ENCODE peak calls at places on chromosomes 3 and 15, in eight cellular contexts. W is H1, Q is PC-3, X is hepatocyte, T is IMR-90, R is SK-N-SH, S is keratinocyte, Y is astrocyte. P is an unnamed sample.
A peak's percentile ranks its signal among the peaks of the same experiment; 100 is the strongest.

GRCh38 chr3:123660900-123661299 is 76.0 kb upstream of the HACD2 start:
- DNase-seq in X (peak; percentile 80), W (no peak), T (peak; percentile 98), R (peak; percentile 75), Q (peak; percentile 31), S (no peak), Y (peak; percentile 98), P (no peak)

GRCh38 chr3:133833267-133833666 is 27.7 kb downstream of the SRPRB start:
- DNase-seq in T (no peak), W (peak; percentile 23), R (no peak), Q (no peak), X (no peak), Y (no peak), S (no peak), P (no peak)

GRCh38 chr3:175226444-175226843 is 367.3 kb downstream of the NAALADL2 start:
- DNase-seq in Y (no peak), T (no peak), X (no peak), R (no peak), Q (no peak), S (no peak), W (no peak), P (no peak)

GRCh38 chr3:150348500-150348899 is 59.6 kb upstream of the TSC22D2 start:
- DNase-seq in R (no peak), Q (peak; percentile 96), S (peak; percentile 64), X (peak; percentile 62), T (peak; percentile 91), Y (peak; percentile 89), W (no peak), P (no peak)

GRCh38 chr3:160355826-160356225 is 43.2 kb downstream of the IFT80 start:
- DNase-seq in X (no peak), T (no peak), R (peak; percentile 3), W (no peak), S (no peak), Y (no peak), Q (no peak), P (no peak)

GRCh38 chr3:37946531-37946889 is 44.1 kb upstream of the VILL start:
- DNase-seq in Y (no peak), Q (no peak), X (no peak), W (no peak), S (no peak), T (no peak), R (no peak), P (no peak)

GRCh38 chr3:134376385-134376765 is 2.1 kb upstream of the AMOTL2 start:
- DNase-seq in Y (no peak), W (no peak), Q (no peak), S (no peak), T (no peak), X (no peak), R (no peak), P (no peak)

GRCh38 chr3:195559723-195560409 is 16.7 kb upstream of the PPP1R2 start:
- DNase-seq in Q (peak; percentile 78), T (no peak), X (no peak), W (no peak), Y (no peak), R (no peak), S (no peak), P (no peak)

GRCh38 chr15:27449940-27450339 is 479.0 kb downstream of the GABRG3 start:
- DNase-seq in T (no peak), X (no peak), W (no peak), Q (no peak), Y (no peak), R (no peak), S (no peak), P (no peak)

GRCh38 chr3:135229018-135229495 is 434.0 kb downstream of the EPHB1 start:
- DNase-seq in T (no peak), R (no peak), W (no peak), S (no peak), X (no peak), Y (no peak), Q (no peak), P (no peak)

GRCh38 chr3:136954980-136955780 is 2.6 kb upstream of the IL20RB start:
- DNase-seq in Q (no peak), W (no peak), X (no peak), S (no peak), Y (peak; percentile 36), R (no peak), T (no peak), P (no peak)

GRCh38 chr15:88911766-88912118 is 1.4 kb downstream of the MFGE8 start:
- DNase-seq in S (no peak), Y (peak; percentile 70), R (no peak), W (no peak), X (peak; percentile 84), Q (peak; percentile 65), T (peak; percentile 70), P (no peak)

GRCh38 chr15:84840255-84840654 is 23.1 kb downstream of the ALPK3 start:
- DNase-seq in Y (no peak), R (no peak), W (no peak), T (no peak), X (no peak), Q (no peak), S (no peak), P (no peak)

GRCh38 chr3:104598848-104599501 is 767.7 kb upstream of the ALCAM start:
- DNase-seq in S (no peak), W (no peak), T (no peak), R (no peak), Y (no peak), X (peak; percentile 8), Q (peak; percentile 81), P (no peak)

GRCh38 chr3:125202197-125202596 is 10.4 kb downstream of the SLC12A8 start:
- DNase-seq in S (no peak), W (no peak), X (no peak), T (peak; percentile 25), Q (peak; percentile 47), R (no peak), Y (no peak), P (no peak)

GRCh38 chr15:67765706-67766105 is 59.6 kb upstream of the SKOR1 start:
- DNase-seq in R (no peak), S (no peak), W (no peak), T (no peak), Q (no peak), X (no peak), Y (no peak), P (no peak)

GRCh38 chr3:123369085-123369484 is 79.8 kb downstream of the ADCY5 start:
- DNase-seq in S (no peak), Q (no peak), T (no peak), Y (no peak), W (no peak), R (no peak), X (no peak), P (no peak)

GRCh38 chr3:162112719-162113118 is 616.1 kb downstream of the OTOL1 start:
- DNase-seq in Q (no peak), T (no peak), X (no peak), S (no peak), R (no peak), W (no peak), Y (no peak), P (no peak)

GRCh38 chr3:134606033-134607025 is 44.5 kb downstream of the KY start:
- DNase-seq in S (no peak), Q (no peak), T (no peak), W (no peak), R (no peak), X (no peak), Y (no peak), P (no peak)

GRCh38 chr3:98329392-98330124 is 24.1 kb upstream of the OR5K4 start:
- DNase-seq in Y (peak; percentile 4), T (peak; percentile 51), W (peak; percentile 71), Q (peak; percentile 73), X (peak; percentile 71), S (no peak), R (peak; percentile 32), P (peak; percentile 63)

GRCh38 chr3:36944012-36944640 is 728 bp downstream of the TRANK1 start:
- DNase-seq in T (peak; percentile 59), R (peak; percentile 66), W (no peak), S (no peak), Y (peak; percentile 52), X (peak; percentile 76), Q (peak; percentile 28), P (peak; percentile 54)

GRCh38 chr3:128878556-128879124 is 780 bp upstream of the ACAD9 start:
- DNase-seq in W (no peak), X (peak; percentile 61), Q (peak; percentile 13), R (peak; percentile 44), T (peak; percentile 77), Y (peak; percentile 66), S (peak; percentile 41), P (no peak)

GRCh38 chr3:61158152-61158551 is 93.1 kb downstream of the FHIT start:
- DNase-seq in T (no peak), S (no peak), Q (no peak), Y (no peak), X (no peak), R (no peak), W (no peak), P (no peak)

GRCh38 chr3:112980080-112980479 is 5.2 kb upstream of the CD200R1 start:
- DNase-seq in S (no peak), Q (no peak), Y (no peak), R (no peak), X (no peak), T (peak; percentile 11), W (no peak), P (no peak)

GRCh38 chr3:116050311-116050710 is 395.0 kb downstream of the LSAMP start:
- DNase-seq in X (no peak), Y (no peak), W (no peak), Q (no peak), R (no peak), S (no peak), T (no peak), P (no peak)
- H3K4me3 ChIP-seq in X (no peak overlapping the region), Y (no peak overlapping the region), W (no peak overlapping the region), Q (no peak overlapping the region), R (no peak overlapping the region), S (no peak overlapping the region), T (no peak overlapping the region), P (no peak overlapping the region)

GRCh38 chr3:43866529-43867353 is 176.0 kb downstream of the ABHD5 start:
- DNase-seq in X (no peak), W (no peak), R (no peak), S (no peak), Q (peak; percentile 96), T (peak; percentile 86), Y (peak; percentile 86), P (no peak)
- H3K4me2 ChIP-seq in X (no peak overlapping the region), W (no peak overlapping the region), R (no peak overlapping the region), S (no peak overlapping the region), Q (peak overlapping the region; percentile 25), T (no peak overlapping the region), Y (peak overlapping the region; percentile 52), P (no peak overlapping the region)

DNA sequence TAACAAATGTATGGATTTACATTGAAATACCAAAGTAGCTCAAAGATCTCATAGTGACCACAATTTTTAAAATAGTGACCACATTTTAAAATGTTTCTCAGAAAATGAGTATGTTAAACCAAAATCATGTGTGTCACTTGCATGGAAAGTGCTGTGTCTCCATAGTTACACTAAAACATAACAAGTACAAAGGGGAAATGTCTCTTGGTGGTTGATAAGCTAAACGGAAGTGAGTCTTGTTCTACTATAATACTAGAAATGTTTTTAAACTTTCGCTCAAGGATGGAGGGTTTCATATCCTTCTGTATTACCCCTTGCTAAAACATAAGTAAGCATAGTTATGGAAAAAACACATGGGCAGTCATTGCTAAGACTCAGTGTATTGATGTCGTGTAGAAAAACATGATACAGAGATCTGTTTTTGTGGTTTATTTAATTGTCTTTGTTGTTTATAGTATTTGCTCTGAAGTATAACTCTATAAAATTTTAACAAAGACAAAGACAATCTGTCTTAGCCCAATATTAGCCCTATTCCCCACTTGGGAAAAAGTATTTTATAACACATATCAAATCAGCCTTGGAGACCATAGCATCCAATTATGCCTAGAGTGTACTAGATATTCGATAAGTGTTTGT is 27.0 kb upstream of the DENND4A start:
- DNase-seq in S (no peak), Q (no peak), Y (no peak), W (no peak), T (peak; percentile 25), R (no peak), X (no peak), P (no peak)
- H2AFZ ChIP-seq in S (no peak overlapping the region), Q (no peak overlapping the region), Y (no peak overlapping the region), W (no peak overlapping the region), T (no peak overlapping the region), R (no peak overlapping the region), X (no peak overlapping the region), P (no peak overlapping the region)

GRCh38 chr3:143430582-143430981 is 311.0 kb downstream of the CHST2 start:
- DNase-seq in Y (no peak), T (no peak), Q (no peak), W (no peak), X (no peak), S (no peak), R (no peak), P (no peak)
- H3K4me3 ChIP-seq in Y (no peak overlapping the region), T (no peak overlapping the region), Q (no peak overlapping the region), W (no peak overlapping the region), X (no peak overlapping the region), S (no peak overlapping the region), R (no peak overlapping the region), P (no peak overlapping the region)

P was measured in neuronal stem cell.